ENCODE peak calls at places on chromosomes 3 and 15, in ten cellular contexts. I is activated T-helper 17 cell treated with anti-CD3 and anti-CD28 coated beads, Interleukin-2, amount 50 U/mL, for 72 hours; C is activated naive CD8-positive, alpha-beta T cell treated with anti-CD3 and anti-CD28 coated beads, Interleukin-2, amount 50 U/mL, for 24 hours; O is activated CD4-positive, alpha-beta T cell treated with anti-CD3 and anti-CD28 coated beads for 36 hours; J is upper lobe of right lung; Q is stimulated activated naive B cell treated with anti-CD40 and anti-IgM and Interleukin-4, amounts not matched to agents 10 μg/mL and 1 μg/mL and 100 μg/mL, for 72 hours; F is thoracic aorta; D is Right ventricle myocardium superior; H is activated T-cell treated with anti-CD3 and anti-CD28 coated beads, Interleukin-2, amount 50 U/mL, for 72 hours; S is activated naive CD4-positive, alpha-beta T cell treated with anti-CD3 and anti-CD28 coated beads, Interleukin-2, amount 50 U/mL, for 72 hours. E is an unnamed sample.

GRCh38 chr3:13296662-13297061 is 123.5 kb downstream of the NUP210 start:
- ATAC-seq in Q (no peak), D (no peak), J (no peak), S (no peak), O (no peak), H (no peak), C (no peak), F (no peak), I (no peak), E (no peak)

GRCh38 chr3:122314467-122314866 is 10.6 kb upstream of the CSTA start:
- ATAC-seq in D (no peak), I (no peak), H (no peak), S (no peak), O (no peak), Q (no peak), J (no peak), C (no peak), F (no peak), E (no peak)

GRCh38 chr3:183159319-183159718 is 3.2 kb downstream of the LAMP3 start:
- ATAC-seq in I (no peak), S (no peak), F (no peak), H (no peak), Q (no peak), D (no peak), O (no peak), C (no peak), J (peak; percentile 12), E (no peak)

GRCh38 chr3:188133219-188133618 is 20.7 kb upstream of the LPP start:
- ATAC-seq in J (no peak), I (peak; percentile 71), H (peak; percentile 78), O (peak; percentile 45), F (no peak), S (peak; percentile 51), D (no peak), C (no peak), Q (peak; percentile 76), E (no peak)

GRCh38 chr3:67016522-67017080 is 18.5 kb downstream of the KBTBD8 start:
- ATAC-seq in S (no peak), H (no peak), J (no peak), F (no peak), D (no peak), C (no peak), O (no peak), Q (peak; percentile 69), I (no peak), E (peak; percentile 75)

GRCh38 chr3:196177967-196178366 is 33.2 kb downstream of the ZDHHC19 start:
- ATAC-seq in F (no peak), Q (no peak), I (no peak), D (peak; percentile 36), H (no peak), C (no peak), O (no peak), S (no peak), J (no peak), E (no peak)

GRCh38 chr15:48897144-48897814 is 19.3 kb downstream of the EID1 start:
- ATAC-seq in I (peak; percentile 19), D (peak; percentile 87), S (no peak), C (peak; percentile 62), J (peak; percentile 22), H (no peak), O (no peak), Q (no peak), F (no peak), E (no peak)

GRCh38 chr3:7263347-7264195 is 402.7 kb downstream of the GRM7 start:
- ATAC-seq in D (no peak), H (no peak), C (peak; percentile 20), O (no peak), J (peak; percentile 13), F (no peak), S (no peak), I (no peak), Q (no peak), E (no peak)

GRCh38 chr3:53592862-53593261 is 98.5 kb downstream of the CACNA1D start:
- ATAC-seq in H (no peak), I (no peak), D (no peak), F (no peak), J (no peak), O (no peak), C (no peak), Q (peak; percentile 39), S (no peak), E (peak; percentile 37)

GRCh38 chr15:48190932-48191573 is 412 bp upstream of the CTXN2 start:
- ATAC-seq in S (no peak), Q (no peak), J (peak; percentile 63), F (no peak), C (no peak), O (no peak), D (peak; percentile 58), H (no peak), I (no peak), E (no peak)

GRCh38 chr3:12916159-12916558 is 74.8 kb upstream of the RPL32 start:
- ATAC-seq in Q (peak; percentile 66), I (peak; percentile 71), D (no peak), C (peak; percentile 71), J (peak; percentile 63), H (peak; percentile 86), F (no peak), O (peak; percentile 52), S (peak; percentile 57), E (peak; percentile 75)

GRCh38 chr3:141552440-141552991 is 65.7 kb downstream of the RASA2 start:
- ATAC-seq in H (peak; percentile 69), I (peak; percentile 66), C (peak; percentile 47), D (no peak), F (no peak), J (no peak), O (peak; percentile 59), S (peak; percentile 76), Q (peak; percentile 53), E (peak; percentile 48)

GRCh38 chr3:30811174-30811795 is 83.2 kb downstream of the GADL1 start:
- ATAC-seq in Q (no peak), F (peak; percentile 63), H (no peak), C (no peak), D (peak; percentile 84), O (no peak), I (no peak), S (no peak), J (no peak), E (no peak)

GRCh38 chr3:49671291-49672288 is 2.6 kb upstream of the APEH start:
- ATAC-seq in Q (peak; percentile 6), I (peak; percentile 8), H (no peak), F (no peak), O (peak; percentile 7), D (peak; percentile 14), J (peak; percentile 36), C (no peak), S (no peak), E (no peak)

GRCh38 chr3:56801597-56802410 is at the start of gene ARHGEF3:
- ATAC-seq in I (peak; percentile 82), D (peak; percentile 96), Q (peak; percentile 90), H (peak; percentile 89), F (peak; percentile 87), O (peak; percentile 78), S (peak; percentile 86), C (peak; percentile 83), J (peak; percentile 97), E (peak; percentile 96)

GRCh38 chr3:71142440-71143161 is 440.9 kb downstream of the FOXP1 start:
- ATAC-seq in C (no peak), S (no peak), F (no peak), Q (peak; percentile 74), O (peak; percentile 63), D (peak; percentile 39), I (no peak), H (peak; percentile 67), J (peak; percentile 43), E (peak; percentile 74)

GRCh38 chr15:47744496-47744895 is 27.2 kb downstream of the SEMA6D start:
- ATAC-seq in D (no peak), Q (no peak), C (no peak), S (no peak), O (no peak), I (no peak), J (no peak), H (no peak), F (no peak), E (no peak)

GRCh38 chr3:127483902-127484591 is 106.5 kb downstream of the TPRA1 start:
- ATAC-seq in H (peak; percentile 79), S (peak; percentile 83), O (peak; percentile 86), I (peak; percentile 71), J (no peak), C (peak; percentile 90), Q (peak; percentile 96), D (no peak), F (no peak), E (peak; percentile 80)

GRCh38 chr3:82078246-82078645 is 316.8 kb upstream of the GBE1 start:
- ATAC-seq in J (no peak), I (no peak), Q (no peak), C (no peak), S (no peak), F (no peak), H (no peak), O (no peak), D (no peak), E (no peak)

GRCh38 chr15:62878070-62878469 is 164.5 kb upstream of the TPM1 start:
- ATAC-seq in Q (no peak), I (no peak), J (no peak), D (peak; percentile 30), O (no peak), H (no peak), F (no peak), S (no peak), C (no peak), E (no peak)

GRCh38 chr15:29103825-29104565 is 165.6 kb downstream of the NSMCE3 start:
- ATAC-seq in Q (peak; percentile 86), O (peak; percentile 92), C (peak; percentile 61), H (peak; percentile 74), F (no peak), I (peak; percentile 82), S (peak; percentile 83), D (peak; percentile 97), J (peak; percentile 70), E (peak; percentile 32)

GRCh38 chr3:183081459-183082183 is 17.7 kb downstream of the MCCC1 start:
- ATAC-seq in Q (no peak), F (no peak), S (no peak), H (no peak), O (no peak), D (no peak), C (no peak), J (peak; percentile 11), I (no peak), E (no peak)

GRCh38 chr3:140319801-140320200 is 358.1 kb upstream of the TRIM42 start:
- ATAC-seq in H (no peak), F (no peak), J (no peak), Q (no peak), D (no peak), I (no peak), O (no peak), C (no peak), S (no peak), E (no peak)

GRCh38 chr3:149501524-149501923 is 27.0 kb downstream of the TM4SF4 start:
- ATAC-seq in F (peak; percentile 82), D (no peak), O (no peak), C (no peak), H (no peak), J (peak; percentile 86), S (no peak), I (no peak), Q (no peak), E (no peak)

GRCh38 chr3:179148446-179149238 is 485 bp downstream of the PIK3CA start:
- ATAC-seq in O (peak; percentile 6), S (peak; percentile 11), H (peak; percentile 9), J (peak; percentile 61), D (peak; percentile 51), F (peak; percentile 0), Q (peak; percentile 7), I (peak; percentile 5), C (peak; percentile 9), E (peak; percentile 64)

GRCh38 chr3:114356084-114357009 is 62.5 kb downstream of the TIGIT start:
- ATAC-seq in S (peak; percentile 40), F (no peak), Q (no peak), H (peak; percentile 49), C (peak; percentile 61), O (peak; percentile 36), D (no peak), I (peak; percentile 21), J (no peak), E (no peak)

GRCh38 chr3:49217688-49218470 is 46.5 kb downstream of the KLHDC8B start:
- ATAC-seq in J (no peak), Q (no peak), S (no peak), H (no peak), F (peak; percentile 12), D (peak; percentile 84), I (no peak), C (no peak), O (no peak), E (no peak)

GRCh38 chr3:136753112-136753939 is 1.1 kb upstream of the STAG1 start:
- ATAC-seq in I (no peak), C (no peak), J (peak; percentile 13), H (no peak), O (no peak), Q (no peak), F (no peak), S (no peak), D (peak; percentile 44), E (no peak)